ENCODE peak calls at places on chromosomes 3 and 15, in eight cellular contexts. One of them, this sample, is unnamed.

GRCh38 chr15:59200560-59200959 is 6.1 kb upstream of the LDHAL6B start:
- DNase-seq in B cell: no peak
- DNase-seq in cerebellum: no peak
- DNase-seq in IMR-90: peak
- DNase-seq in Caco-2: no peak
- DNase-seq in dorsolateral prefrontal cortex: no peak
- DNase-seq in WTC11: no peak
- DNase-seq in putamen: no peak
- DNase-seq in this sample: no peak

GRCh38 chr3:186464424-186465093 is 79.6 kb downstream of the CRYGS start:
- DNase-seq in putamen: no peak
- DNase-seq in dorsolateral prefrontal cortex: no peak
- DNase-seq in Caco-2: no peak
- DNase-seq in cerebellum: no peak
- DNase-seq in IMR-90: no peak
- DNase-seq in B cell: peak
- DNase-seq in WTC11: no peak
- DNase-seq in this sample: peak

GRCh38 chr15:27681038-27681437 is 418.1 kb downstream of the OCA2 start:
- DNase-seq in B cell: no peak
- DNase-seq in putamen: no peak
- DNase-seq in IMR-90: no peak
- DNase-seq in cerebellum: no peak
- DNase-seq in dorsolateral prefrontal cortex: no peak
- DNase-seq in Caco-2: peak
- DNase-seq in WTC11: peak
- DNase-seq in this sample: peak

GRCh38 chr15:101675015-101675414 is 22.8 kb upstream of the TM2D3 start:
- DNase-seq in putamen: no peak
- DNase-seq in WTC11: no peak
- DNase-seq in dorsolateral prefrontal cortex: no peak
- DNase-seq in B cell: no peak
- DNase-seq in IMR-90: peak
- DNase-seq in Caco-2: no peak
- DNase-seq in cerebellum: no peak
- DNase-seq in this sample: no peak

GRCh38 chr15:27025411-27026051 is 54.5 kb downstream of the GABRG3 start:
- DNase-seq in B cell: no peak
- DNase-seq in cerebellum: no peak
- DNase-seq in Caco-2: no peak
- DNase-seq in putamen: peak
- DNase-seq in WTC11: no peak
- DNase-seq in IMR-90: no peak
- DNase-seq in dorsolateral prefrontal cortex: no peak
- DNase-seq in this sample: no peak

GRCh38 chr15:96561593-96561992 is 231.1 kb downstream of the NR2F2 start:
- DNase-seq in putamen: no peak
- DNase-seq in cerebellum: no peak
- DNase-seq in WTC11: no peak
- DNase-seq in Caco-2: no peak
- DNase-seq in dorsolateral prefrontal cortex: no peak
- DNase-seq in IMR-90: no peak
- DNase-seq in B cell: no peak
- DNase-seq in this sample: no peak

GRCh38 chr3:5053021-5053831 is 68.9 kb upstream of the ARL8B start:
- DNase-seq in Caco-2: no peak
- DNase-seq in IMR-90: peak
- DNase-seq in WTC11: no peak
- DNase-seq in B cell: no peak
- DNase-seq in cerebellum: no peak
- DNase-seq in dorsolateral prefrontal cortex: no peak
- DNase-seq in putamen: no peak
- DNase-seq in this sample: no peak

GRCh38 chr15:43702174-43702573 is 8.5 kb downstream of the CKMT1A start:
- DNase-seq in Caco-2: no peak
- DNase-seq in putamen: no peak
- DNase-seq in WTC11: no peak
- DNase-seq in IMR-90: no peak
- DNase-seq in cerebellum: peak
- DNase-seq in dorsolateral prefrontal cortex: peak
- DNase-seq in B cell: no peak
- DNase-seq in this sample: no peak

GRCh38 chr3:46902188-46902631 is 24.7 kb downstream of the PTH1R start:
- DNase-seq in dorsolateral prefrontal cortex: no peak
- DNase-seq in B cell: no peak
- DNase-seq in IMR-90: no peak
- DNase-seq in putamen: no peak
- DNase-seq in Caco-2: no peak
- DNase-seq in cerebellum: no peak
- DNase-seq in WTC11: no peak
- DNase-seq in this sample: no peak

GRCh38 chr15:80161473-80162016 is 8.7 kb downstream of the FAH start:
- DNase-seq in IMR-90: no peak
- DNase-seq in B cell: no peak
- DNase-seq in dorsolateral prefrontal cortex: no peak
- DNase-seq in putamen: no peak
- DNase-seq in WTC11: no peak
- DNase-seq in cerebellum: no peak
- DNase-seq in Caco-2: no peak
- DNase-seq in this sample: no peak

GRCh38 chr3:185519021-185519420 is 20.2 kb upstream of the TMEM41A start:
- DNase-seq in dorsolateral prefrontal cortex: no peak
- DNase-seq in WTC11: no peak
- DNase-seq in putamen: no peak
- DNase-seq in B cell: no peak
- DNase-seq in cerebellum: no peak
- DNase-seq in IMR-90: no peak
- DNase-seq in Caco-2: peak
- DNase-seq in this sample: peak

GRCh38 chr15:92907880-92908279 is 7.8 kb downstream of the CHD2 start:
- DNase-seq in Caco-2: no peak
- DNase-seq in IMR-90: peak
- DNase-seq in B cell: no peak
- DNase-seq in cerebellum: no peak
- DNase-seq in putamen: no peak
- DNase-seq in dorsolateral prefrontal cortex: peak
- DNase-seq in WTC11: no peak
- DNase-seq in this sample: no peak

GRCh38 chr15:73796266-73796939 is 43.3 kb upstream of the INSYN1 start:
- DNase-seq in WTC11: no peak
- DNase-seq in putamen: no peak
- DNase-seq in cerebellum: no peak
- DNase-seq in Caco-2: no peak
- DNase-seq in dorsolateral prefrontal cortex: no peak
- DNase-seq in B cell: no peak
- DNase-seq in IMR-90: no peak
- DNase-seq in this sample: no peak

GRCh38 chr15:43056696-43057095 is 49.1 kb downstream of the UBR1 start:
- DNase-seq in B cell: no peak
- DNase-seq in dorsolateral prefrontal cortex: no peak
- DNase-seq in WTC11: no peak
- DNase-seq in IMR-90: no peak
- DNase-seq in putamen: no peak
- DNase-seq in cerebellum: no peak
- DNase-seq in Caco-2: no peak
- DNase-seq in this sample: no peak

This sample was measured in HuH-7.